ENCODE peak calls at places on chromosomes 6 and 20, in five cellular contexts. One of them, this sample, is unnamed. For H3K36me3, the result is how much of the 10 kb centered on the place peaks cover.

GRCh38 chr6:130223508-130223907 is 757 bp upstream of the SAMD3 start:
- DNase-seq in adrenal gland: no peak
- DNase-seq in esophagus squamous epithelium: no peak
- DNase-seq in psoas muscle: no peak
- DNase-seq in upper lobe of right lung: no peak
- DNase-seq in this sample: no peak

GRCh38 chr6:82687855-82688254 is 324.2 kb downstream of the TPBG start:
- DNase-seq in esophagus squamous epithelium: no peak
- DNase-seq in upper lobe of right lung: no peak
- DNase-seq in adrenal gland: no peak
- DNase-seq in psoas muscle: no peak
- DNase-seq in this sample: no peak

GRCh38 chr20:10119336-10119735 is 84.5 kb downstream of the ANKEF1 start:
- DNase-seq in esophagus squamous epithelium: no peak
- DNase-seq in upper lobe of right lung: no peak
- DNase-seq in adrenal gland: no peak
- DNase-seq in psoas muscle: no peak
- DNase-seq in this sample: no peak

GRCh38 chr20:62784497-62784896 is 11.8 kb upstream of the MRGBP start:
- DNase-seq in psoas muscle: no peak
- DNase-seq in esophagus squamous epithelium: no peak
- DNase-seq in adrenal gland: no peak
- DNase-seq in upper lobe of right lung: no peak
- DNase-seq in this sample: no peak

GRCh38 chr6:127342296-127342945 is 988 bp downstream of the ECHDC1 start:
- DNase-seq in upper lobe of right lung: no peak
- DNase-seq in esophagus squamous epithelium: no peak
- DNase-seq in psoas muscle: no peak
- DNase-seq in adrenal gland: no peak
- DNase-seq in this sample: peak

GRCh38 chr20:50359607-50360217 is 150.5 kb upstream of the PTPN1 start:
- DNase-seq in adrenal gland: no peak
- DNase-seq in upper lobe of right lung: no peak
- DNase-seq in psoas muscle: no peak
- DNase-seq in esophagus squamous epithelium: no peak
- DNase-seq in this sample: no peak

GRCh38 chr20:5855939-5856338 is 94.4 kb downstream of the TRMT6 start:
- DNase-seq in adrenal gland: no peak
- DNase-seq in esophagus squamous epithelium: no peak
- DNase-seq in upper lobe of right lung: no peak
- DNase-seq in psoas muscle: no peak
- DNase-seq in this sample: no peak

GRCh38 chr20:10985536-10985935 is 311.7 kb upstream of the JAG1 start:
- DNase-seq in esophagus squamous epithelium: no peak
- DNase-seq in upper lobe of right lung: no peak
- DNase-seq in adrenal gland: no peak
- DNase-seq in psoas muscle: no peak
- DNase-seq in this sample: peak

GRCh38 chr20:46126440-46127056 is 8.4 kb downstream of the CD40 start:
- DNase-seq in esophagus squamous epithelium: no peak
- DNase-seq in upper lobe of right lung: no peak
- DNase-seq in psoas muscle: no peak
- DNase-seq in adrenal gland: no peak
- DNase-seq in this sample: no peak

GRCh38 chr6:28657756-28658465 is 132.2 kb downstream of the GPX5 start:
- DNase-seq in adrenal gland: peak
- DNase-seq in psoas muscle: no peak
- DNase-seq in esophagus squamous epithelium: no peak
- DNase-seq in upper lobe of right lung: no peak
- DNase-seq in this sample: peak

GRCh38 chr20:50415031-50415515 is 95.1 kb upstream of the PTPN1 start:
- DNase-seq in esophagus squamous epithelium: no peak
- DNase-seq in psoas muscle: no peak
- DNase-seq in adrenal gland: no peak
- DNase-seq in upper lobe of right lung: peak
- DNase-seq in this sample: no peak

GRCh38 chr6:126341126-126341525 is 1.2 kb downstream of the CENPW start:
- DNase-seq in esophagus squamous epithelium: no peak
- DNase-seq in adrenal gland: no peak
- DNase-seq in upper lobe of right lung: no peak
- DNase-seq in psoas muscle: no peak
- DNase-seq in this sample: no peak

GRCh38 chr6:31068738-31069340 is 43.5 kb downstream of the C6orf15 start:
- DNase-seq in upper lobe of right lung: peak
- DNase-seq in psoas muscle: peak
- DNase-seq in adrenal gland: peak
- DNase-seq in esophagus squamous epithelium: peak
- DNase-seq in this sample: peak

GRCh38 chr6:33279971-33280511 is 3.1 kb downstream of the B3GALT4 start:
- DNase-seq in adrenal gland: no peak
- DNase-seq in psoas muscle: no peak
- DNase-seq in esophagus squamous epithelium: no peak
- DNase-seq in upper lobe of right lung: no peak
- DNase-seq in this sample: peak

GRCh38 chr6:45822864-45823263 is 192.8 kb downstream of the CLIC5 start:
- DNase-seq in adrenal gland: no peak
- DNase-seq in psoas muscle: no peak
- DNase-seq in upper lobe of right lung: no peak
- DNase-seq in esophagus squamous epithelium: no peak
- DNase-seq in this sample: no peak

GRCh38 chr6:169556758-169557505 is 144.9 kb downstream of the WDR27 start:
- DNase-seq in adrenal gland: no peak
- DNase-seq in esophagus squamous epithelium: no peak
- DNase-seq in psoas muscle: no peak
- DNase-seq in upper lobe of right lung: no peak
- DNase-seq in this sample: no peak

GRCh38 chr6:89970072-89970471 is 75.8 kb downstream of the GJA10 start:
- DNase-seq in upper lobe of right lung: no peak
- DNase-seq in adrenal gland: no peak
- DNase-seq in esophagus squamous epithelium: no peak
- DNase-seq in psoas muscle: no peak
- DNase-seq in this sample: no peak

GRCh38 chr20:34301587-34302311 is 1.4 kb downstream of the AHCY start:
- DNase-seq in psoas muscle: no peak
- DNase-seq in esophagus squamous epithelium: no peak
- DNase-seq in adrenal gland: no peak
- DNase-seq in upper lobe of right lung: no peak
- DNase-seq in this sample: no peak

GRCh38 chr20:41074441-41074840 is 45.8 kb downstream of the TOP1 start:
- DNase-seq in adrenal gland: no peak
- DNase-seq in upper lobe of right lung: no peak
- DNase-seq in psoas muscle: no peak
- DNase-seq in esophagus squamous epithelium: no peak
- DNase-seq in this sample: no peak
- H3K36me3 ChIP-seq in adrenal gland: under half
- H3K36me3 ChIP-seq in upper lobe of right lung: under half
- H3K36me3 ChIP-seq in psoas muscle: under half
- H3K36me3 ChIP-seq in esophagus squamous epithelium: under half
- H3K36me3 ChIP-seq in this sample: under half

GRCh38 chr20:57380081-57380750 is 11.0 kb upstream of the RBM38 start:
- DNase-seq in psoas muscle: no peak
- DNase-seq in adrenal gland: no peak
- DNase-seq in esophagus squamous epithelium: no peak
- DNase-seq in upper lobe of right lung: no peak
- DNase-seq in this sample: no peak

GRCh38 chr20:57378646-57379262 is 12.4 kb upstream of the RBM38 start:
- DNase-seq in psoas muscle: no peak
- DNase-seq in adrenal gland: no peak
- DNase-seq in esophagus squamous epithelium: no peak
- DNase-seq in upper lobe of right lung: no peak
- DNase-seq in this sample: no peak

GRCh38 chr20:57379263-57379647 is 11.9 kb upstream of the RBM38 start:
- DNase-seq in upper lobe of right lung: no peak
- DNase-seq in esophagus squamous epithelium: no peak
- DNase-seq in psoas muscle: no peak
- DNase-seq in adrenal gland: no peak
- DNase-seq in this sample: no peak

GRCh38 chr20:57377350-57377749 is 13.8 kb upstream of the RBM38 start:
- DNase-seq in adrenal gland: no peak
- DNase-seq in psoas muscle: no peak
- DNase-seq in esophagus squamous epithelium: no peak
- DNase-seq in upper lobe of right lung: no peak
- DNase-seq in this sample: no peak

GRCh38 chr20:57378107-57378506 is 13.1 kb upstream of the RBM38 start:
- DNase-seq in esophagus squamous epithelium: no peak
- DNase-seq in upper lobe of right lung: no peak
- DNase-seq in adrenal gland: no peak
- DNase-seq in psoas muscle: no peak
- DNase-seq in this sample: no peak
- H3K36me3 ChIP-seq in esophagus squamous epithelium: under half
- H3K36me3 ChIP-seq in upper lobe of right lung: half or more
- H3K36me3 ChIP-seq in adrenal gland: under half
- H3K36me3 ChIP-seq in psoas muscle: half or more
- H3K36me3 ChIP-seq in this sample: under half

GRCh38 chr20:41161886-41162285 is 24.5 kb downstream of the PLCG1 start:
- DNase-seq in esophagus squamous epithelium: no peak
- DNase-seq in adrenal gland: no peak
- DNase-seq in upper lobe of right lung: no peak
- DNase-seq in psoas muscle: no peak
- DNase-seq in this sample: no peak
- H3K36me3 ChIP-seq in esophagus squamous epithelium: half or more
- H3K36me3 ChIP-seq in adrenal gland: under half
- H3K36me3 ChIP-seq in upper lobe of right lung: half or more
- H3K36me3 ChIP-seq in psoas muscle: half or more
- H3K36me3 ChIP-seq in this sample: half or more

GRCh38 chr6:161104966-161105365 is 113.4 kb downstream of the MAP3K4 start:
- DNase-seq in adrenal gland: no peak
- DNase-seq in upper lobe of right lung: no peak
- DNase-seq in esophagus squamous epithelium: no peak
- DNase-seq in psoas muscle: no peak
- DNase-seq in this sample: peak
- H3K36me3 ChIP-seq in adrenal gland: under half
- H3K36me3 ChIP-seq in upper lobe of right lung: half or more
- H3K36me3 ChIP-seq in esophagus squamous epithelium: half or more
- H3K36me3 ChIP-seq in psoas muscle: half or more
- H3K36me3 ChIP-seq in this sample: under half